ENCODE peak calls at places on chromosomes 6 and 20, in nine cellular contexts. Z, C, A, R, Y, L, X, J and E are unnamed samples.

GRCh38 chr6:138690975-138691594 is 82.5 kb upstream of the CCDC28A start:
- DNase-seq in Y (no peak), J (no peak), Z (no peak), A (peak; percentile 6), L (no peak), C (no peak), R (no peak), X (no peak), E (no peak)

GRCh38 chr6:142903806-142904205 is 41.2 kb downstream of the HIVEP2 start:
- DNase-seq in L (no peak), Y (no peak), Z (no peak), J (no peak), R (no peak), A (peak; percentile 66), X (no peak), C (no peak), E (no peak)

GRCh38 chr6:35258858-35259193 is 709 bp upstream of the ZNF76 start:
- DNase-seq in L (no peak), C (no peak), Z (no peak), A (peak; percentile 59), X (peak; percentile 76), R (no peak), Y (no peak), J (no peak), E (peak; percentile 82)

GRCh38 chr6:1596088-1596852 is 13.4 kb upstream of the FOXC1 start:
- DNase-seq in R (peak; percentile 72), A (peak; percentile 45), Y (peak; percentile 57), L (no peak), J (no peak), C (peak; percentile 44), Z (peak; percentile 82), X (peak; percentile 76), E (peak; percentile 50)

GRCh38 chr6:13292774-13293173 is 35.6 kb downstream of the TBC1D7 start:
- DNase-seq in C (no peak), R (no peak), J (no peak), Z (no peak), A (no peak), L (no peak), X (no peak), Y (no peak), E (no peak)

GRCh38 chr6:66558189-66558588 is 851.2 kb upstream of the EYS start:
- DNase-seq in C (no peak), L (no peak), Z (no peak), Y (no peak), X (no peak), J (no peak), R (no peak), A (no peak), E (no peak)

GRCh38 chr6:126539022-126539421 is 199.1 kb downstream of the CENPW start:
- DNase-seq in L (no peak), X (no peak), J (no peak), C (no peak), A (peak; percentile 52), R (no peak), Z (no peak), Y (no peak), E (no peak)

GRCh38 chr6:55562318-55562717 is 16.7 kb downstream of the HMGCLL1 start:
- DNase-seq in J (no peak), R (no peak), X (no peak), C (no peak), A (no peak), Z (no peak), L (no peak), Y (no peak), E (no peak)

GRCh38 chr20:19944772-19945459 is 72.2 kb upstream of the NAA20 start:
- DNase-seq in C (no peak), J (no peak), R (no peak), Y (no peak), L (no peak), Z (no peak), X (no peak), A (peak; percentile 67), E (no peak)

GRCh38 chr20:58699246-58700107 is 6.9 kb downstream of the NPEPL1 start:
- DNase-seq in J (no peak), Y (peak; percentile 12), A (no peak), X (peak; percentile 73), Z (peak; percentile 30), R (no peak), L (no peak), C (peak; percentile 14), E (no peak)

GRCh38 chr6:157019115-157019628 is 242.0 kb downstream of the ARID1B start:
- DNase-seq in A (peak; percentile 55), Y (no peak), J (no peak), L (no peak), R (no peak), Z (no peak), X (no peak), C (no peak), E (peak; percentile 60)

DNA sequence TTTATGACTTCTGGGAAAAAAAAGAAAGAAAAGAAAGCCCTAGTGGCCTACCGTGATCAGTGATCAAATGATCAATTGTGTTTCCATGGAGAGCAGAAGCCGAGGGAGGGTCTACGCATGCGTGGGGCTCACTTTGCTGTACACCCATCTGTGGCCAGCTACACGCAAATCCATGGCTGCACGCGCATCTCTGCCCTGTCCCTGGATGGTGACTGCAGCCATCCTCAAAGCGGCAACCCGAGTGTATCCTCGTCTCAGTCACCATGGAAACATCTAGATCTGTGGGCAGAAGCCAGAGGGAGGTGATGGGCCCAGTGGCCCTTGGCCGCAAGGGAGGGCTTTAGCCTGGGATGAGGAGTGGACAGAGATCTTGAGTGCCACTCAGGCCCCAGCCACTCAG is 786 bp upstream of the ULBP3 start:
- DNase-seq in A (no peak), X (no peak), Y (no peak), J (no peak), Z (no peak), R (no peak), C (no peak), L (no peak), E (no peak)
- TF ChIP-seq POLR2A in A (no peak), X (no peak), Y (no peak), J (no peak), Z (no peak), R (no peak), C (no peak), L (no peak), E (no peak)

GRCh38 chr20:517221-517620 is 26.4 kb downstream of the CSNK2A1 start:
- DNase-seq in X (no peak), J (no peak), Z (no peak), A (no peak), Y (no peak), R (no peak), L (no peak), C (no peak), E (no peak)
- TF ChIP-seq POLR2A in X (no peak), J (no peak), Z (no peak), A (no peak), Y (no peak), R (no peak), L (no peak), C (no peak), E (no peak)

DNA sequence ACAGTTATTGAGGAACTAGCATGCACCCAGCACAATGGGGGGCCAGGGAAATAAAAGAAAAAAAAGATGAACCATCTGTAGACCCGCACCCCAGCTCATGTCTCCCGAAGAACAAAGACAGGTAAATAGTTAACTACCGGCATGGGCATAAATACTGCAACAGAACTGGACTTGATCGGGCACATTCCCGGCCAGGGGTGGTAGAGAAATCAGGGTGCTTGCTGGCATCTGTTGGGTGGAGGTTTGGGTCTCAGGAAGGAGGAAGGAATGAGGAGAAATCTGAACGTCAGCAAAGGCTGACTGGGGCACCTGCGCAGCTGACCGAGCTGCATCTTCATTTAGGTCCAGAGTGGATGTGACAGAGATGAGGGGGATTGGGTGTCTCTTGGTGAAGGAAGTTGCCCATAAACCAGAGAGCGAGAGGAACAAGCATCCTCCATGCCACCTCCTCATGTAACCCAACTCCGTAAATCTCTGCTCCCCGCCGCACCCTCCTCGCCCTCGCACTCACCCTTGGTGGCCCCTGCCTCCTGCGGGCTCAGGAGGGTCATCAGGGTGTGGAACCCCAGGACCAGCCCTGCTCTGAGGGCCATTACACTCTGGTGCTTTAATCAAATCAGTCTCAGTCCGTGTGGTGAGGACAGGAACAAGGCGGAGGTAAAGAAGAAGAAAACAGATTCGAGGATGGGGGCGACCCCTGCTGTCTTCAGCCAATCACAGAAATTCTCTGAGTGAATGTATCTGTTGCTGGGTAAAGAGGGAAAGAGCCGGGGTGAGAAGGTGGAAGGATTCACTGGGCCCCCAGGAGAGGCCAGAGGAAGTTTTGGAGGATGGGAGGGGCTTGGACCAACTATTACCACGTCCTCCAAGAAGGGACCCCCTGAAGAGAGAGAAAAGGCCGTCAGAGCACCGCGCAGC is at the start of gene HLA-DOA:
- DNase-seq in A (peak; percentile 5), J (no peak), L (no peak), Y (no peak), X (no peak), C (no peak), R (no peak), Z (no peak), E (no peak)
- TF ChIP-seq POLR2A in A (no peak), J (no peak), L (no peak), Y (no peak), X (no peak), C (no peak), R (no peak), Z (no peak), E (no peak)

GRCh38 chr6:32832535-32832934 is 6.0 kb downstream of the TAP2 start:
- DNase-seq in J (no peak), L (no peak), R (no peak), X (no peak), Y (no peak), A (no peak), Z (no peak), C (no peak), E (no peak)

GRCh38 chr6:32833599-32834155 is 4.9 kb downstream of the TAP2 start:
- DNase-seq in J (no peak), Y (no peak), L (no peak), A (no peak), Z (no peak), C (no peak), X (no peak), R (no peak), E (no peak)

GRCh38 chr6:32836873-32837272 is 1.7 kb downstream of the TAP2 start:
- DNase-seq in R (no peak), Y (no peak), A (no peak), C (no peak), L (no peak), J (no peak), Z (no peak), X (no peak), E (no peak)

GRCh38 chr6:32837651-32838113 is 857 bp downstream of the TAP2 start:
- DNase-seq in C (no peak), L (no peak), A (no peak), Z (no peak), X (no peak), R (no peak), Y (no peak), J (no peak), E (no peak)

DNA sequence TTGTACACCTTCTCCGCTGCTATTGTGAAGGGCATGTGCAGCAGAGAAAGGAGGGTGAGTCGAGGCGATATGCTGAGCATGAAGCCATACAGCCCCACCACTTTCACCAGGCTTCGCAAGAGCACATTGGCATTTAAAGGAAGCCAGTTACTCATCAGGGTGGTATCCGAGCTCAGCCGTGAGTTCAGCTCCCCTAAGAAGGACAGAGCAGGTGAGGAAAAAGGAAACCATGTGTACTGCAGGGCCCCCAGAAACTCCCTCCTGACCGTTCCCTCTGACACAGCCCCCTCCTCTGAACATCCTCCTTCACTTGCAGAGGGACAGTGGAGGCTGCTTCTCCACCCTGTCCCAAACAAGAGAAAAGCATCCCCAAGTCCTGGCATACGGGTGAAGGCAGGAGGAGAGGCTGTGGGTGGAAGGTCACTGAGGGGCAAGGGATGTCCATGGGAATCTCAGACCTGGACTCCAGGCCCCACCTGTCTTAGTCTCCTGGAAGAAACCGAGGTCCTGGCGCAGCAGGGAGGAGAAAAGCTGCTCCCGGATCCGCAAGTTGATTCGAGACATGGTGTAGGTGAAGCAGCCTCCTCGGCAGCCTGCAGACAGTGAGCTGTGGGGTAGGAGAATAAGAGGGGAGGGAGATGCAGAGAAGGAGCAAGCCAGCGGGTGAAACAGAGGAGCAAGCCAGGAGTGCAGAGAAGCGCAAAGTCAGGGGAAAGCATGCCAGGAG is 3.2 kb downstream of the TAP2 start:
- DNase-seq in Z (no peak), R (no peak), Y (no peak), C (no peak), X (no peak), L (no peak), A (no peak), J (no peak), E (no peak)
- TF ChIP-seq POLR2A in Z (no peak), R (no peak), Y (no peak), C (no peak), X (no peak), L (no peak), A (no peak), J (no peak), E (no peak)